ENCODE peak calls at places on chromosome 16, in seven cellular contexts. A is RWPE1; R is ascending aorta; P is body of pancreas; D is right atrium auricular region; K is CD4-positive, alpha-beta memory T cell; J is keratinocyte. H is an unnamed sample.
A peak's percentile ranks its signal among the peaks of the same experiment; 100 is the strongest.

GRCh38 chr16:69223882-69224281 is 36.9 kb downstream of the SNTB2 start:
- DNase-seq in A (no peak), R (no peak), P (no peak), D (no peak), K (no peak), J (no peak), H (no peak)

GRCh38 chr16:47013910-47014309 is 40.4 kb upstream of the DNAJA2 start:
- DNase-seq in A (no peak), R (no peak), P (no peak), D (no peak), K (no peak), J (no peak), H (no peak)

GRCh38 chr16:19029980-19030379 is 37.4 kb upstream of the COQ7 start:
- DNase-seq in A (no peak), R (no peak), P (no peak), D (no peak), K (no peak), J (no peak), H (no peak)

GRCh38 chr16:87320510-87321227 is 3.5 kb upstream of the C16orf95 start:
- DNase-seq in A (no peak), R (peak; percentile 47), P (no peak), D (no peak), K (no peak), J (no peak), H (no peak)

GRCh38 chr16:58492735-58493134 is 7.2 kb upstream of the NDRG4 start:
- DNase-seq in A (no peak), R (no peak), P (no peak), D (no peak), K (no peak), J (no peak), H (no peak)

GRCh38 chr16:70576431-70577255 is 53.0 kb downstream of the SF3B3 start:
- DNase-seq in A (peak; percentile 63), R (peak; percentile 46), P (no peak), D (no peak), K (no peak), J (no peak), H (no peak)

GRCh38 chr16:22417019-22417418 is 42.6 kb upstream of the CDR2 start:
- DNase-seq in A (no peak), R (no peak), P (no peak), D (no peak), K (no peak), J (no peak), H (no peak)

GRCh38 chr16:35391328-35391727 is 1931.9 kb downstream of the TP53TG3F start:
- DNase-seq in A (no peak), R (no peak), P (peak; percentile 72), D (no peak), K (no peak), J (peak; percentile 55), H (no peak)

GRCh38 chr16:11016993-11017392 is 72.6 kb downstream of the CLEC16A start:
- DNase-seq in A (peak; percentile 84), R (no peak), P (peak; percentile 45), D (peak; percentile 63), K (no peak), J (peak; percentile 90), H (peak; percentile 9)

GRCh38 chr16:9597967-9598730 is 506.7 kb downstream of the HAPSTR1 start:
- DNase-seq in A (no peak), R (no peak), P (no peak), D (no peak), K (no peak), J (no peak), H (no peak)

GRCh38 chr16:31242197-31242596 is 17.6 kb upstream of the ITGAM start:
- DNase-seq in A (no peak), R (no peak), P (no peak), D (no peak), K (no peak), J (no peak), H (no peak)

GRCh38 chr16:31248344-31248743 is 11.4 kb upstream of the ITGAM start:
- DNase-seq in A (no peak), R (no peak), P (no peak), D (no peak), K (no peak), J (peak; percentile 48), H (no peak)

GRCh38 chr16:31243734-31244670 is 15.8 kb upstream of the ITGAM start:
- DNase-seq in A (no peak), R (no peak), P (no peak), D (no peak), K (no peak), J (no peak), H (no peak)

GRCh38 chr16:31250782-31251384 is 8.9 kb upstream of the ITGAM start:
- DNase-seq in A (no peak), R (no peak), P (no peak), D (no peak), K (no peak), J (no peak), H (no peak)

DNA sequence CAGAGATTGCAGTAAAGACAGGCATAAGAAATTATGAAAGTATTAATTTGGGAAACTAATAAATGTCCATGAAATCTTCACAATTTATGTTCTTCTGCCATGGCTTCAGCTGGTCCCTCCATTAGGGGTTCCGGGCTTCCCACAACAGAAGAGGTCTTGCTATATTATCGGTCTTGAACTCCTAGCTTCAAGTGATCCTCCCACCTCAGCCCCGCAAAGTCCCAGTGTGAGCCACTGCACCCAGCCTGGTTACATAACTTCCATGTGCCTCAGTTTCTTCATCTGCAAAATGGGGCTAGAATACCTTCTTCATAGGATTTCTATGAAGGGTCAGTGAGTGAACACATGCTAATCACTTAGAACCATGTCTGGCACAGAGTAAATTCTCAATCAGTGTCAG is 13.5 kb upstream of the ITGAM start:
- DNase-seq in A (no peak), R (no peak), P (no peak), D (no peak), K (no peak), J (no peak), H (no peak)
- H3K27ac ChIP-seq in A (no peak overlapping the region), R (no peak overlapping the region), P (no peak overlapping the region), D (no peak overlapping the region), K (no peak overlapping the region), J (no peak overlapping the region), H (no peak overlapping the region)

GRCh38 chr16:66543541-66543940 is 6.4 kb downstream of the TK2 start:
- DNase-seq in A (no peak), R (no peak), P (no peak), D (no peak), K (no peak), J (no peak), H (no peak)
- H3K27ac ChIP-seq in A (no peak overlapping the region), R (no peak overlapping the region), P (no peak overlapping the region), D (no peak overlapping the region), K (no peak overlapping the region), J (no peak overlapping the region), H (no peak overlapping the region)

DNA sequence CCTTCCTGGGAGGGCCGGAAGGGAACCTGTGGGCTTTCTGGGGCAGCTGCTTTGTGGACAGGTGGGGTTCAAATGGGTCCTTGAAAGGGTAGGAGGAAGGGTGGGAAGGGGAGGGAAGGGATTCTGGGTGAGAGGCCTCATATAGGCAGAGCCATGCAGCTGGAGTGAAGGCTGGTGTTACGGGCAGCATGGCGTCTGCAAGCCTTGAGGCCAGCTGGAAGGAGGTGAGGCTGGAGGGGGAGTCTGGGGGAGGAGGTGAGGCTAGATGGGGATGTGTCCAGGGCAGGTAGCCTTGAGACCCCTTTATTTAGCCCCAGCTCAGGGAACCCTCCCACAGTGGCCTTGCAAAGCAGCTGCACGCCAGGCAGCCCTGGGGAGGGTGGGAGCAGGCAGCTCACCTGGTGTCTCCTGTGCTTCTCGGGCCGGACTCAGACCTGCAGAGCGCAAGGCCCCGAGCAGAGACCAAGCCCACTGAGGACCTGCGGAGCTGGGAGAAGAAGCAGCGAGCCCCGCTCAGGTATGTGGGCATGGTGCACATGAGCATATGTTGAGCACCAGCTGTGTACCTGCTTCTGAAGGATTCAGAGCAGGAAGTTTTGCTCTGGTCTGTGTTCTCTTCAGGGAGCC is 50.6 kb downstream of the SNX20 start:
- DNase-seq in A (no peak), R (no peak), P (no peak), D (no peak), K (no peak), J (no peak), H (no peak)
- H3K27ac ChIP-seq in A (no peak overlapping the region), R (no peak overlapping the region), P (no peak overlapping the region), D (no peak overlapping the region), K (no peak overlapping the region), J (no peak overlapping the region), H (no peak overlapping the region)

GRCh38 chr16:85527767-85528297 is 85.3 kb upstream of the GSE1 start:
- DNase-seq in A (no peak), R (no peak), P (no peak), D (no peak), K (no peak), J (no peak), H (no peak)
- H3K27ac ChIP-seq in A (peak overlapping the region; percentile 96), R (no peak overlapping the region), P (no peak overlapping the region), D (no peak overlapping the region), K (no peak overlapping the region), J (no peak overlapping the region), H (no peak overlapping the region)

H was measured in CD4-positive, alpha-beta T cell.